ENCODE peak calls at places on chromosomes 11 and 22, in eight cellular contexts. Y is H1, T is prostate gland, S is adrenal gland, O is H54, W is uterus, N is heart left ventricle, Z is body of pancreas. V is an unnamed sample.

GRCh38 chr11:69511358-69512015 is 30.0 kb downstream of the LINC01488 start:
- DNase-seq in Y (no peak), T (no peak), S (no peak), O (no peak), W (no peak), N (no peak), Z (no peak), V (no peak)

GRCh38 chr11:94885133-94885532 is 88.2 kb downstream of the CWC15 start:
- DNase-seq in Y (no peak), T (no peak), S (no peak), O (no peak), W (no peak), N (no peak), Z (no peak), V (no peak)

GRCh38 chr11:18563090-18563730 is 25.3 kb downstream of the UEVLD start:
- DNase-seq in Y (no peak), T (no peak), S (no peak), O (no peak), W (no peak), N (no peak), Z (no peak), V (no peak)

GRCh38 chr22:28440517-28441366 is 238.9 kb downstream of the TTC28 start:
- DNase-seq in Y (no peak), T (no peak), S (no peak), O (no peak), W (no peak), N (no peak), Z (no peak), V (peak)

GRCh38 chr11:71193431-71193830 is 58.9 kb downstream of the SHANK2 start:
- DNase-seq in Y (no peak), T (no peak), S (no peak), O (no peak), W (no peak), N (no peak), Z (no peak), V (no peak)

GRCh38 chr22:26602127-26602526 is 12.2 kb upstream of the TPST2 start:
- DNase-seq in Y (no peak), T (no peak), S (no peak), O (no peak), W (no peak), N (no peak), Z (no peak), V (no peak)

GRCh38 chr22:28978158-28978557 is 83.5 kb downstream of the C22orf31 start:
- DNase-seq in Y (no peak), T (no peak), S (peak), O (peak), W (peak), N (peak), Z (peak), V (no peak)

GRCh38 chr11:122976734-122977454 is 4.7 kb downstream of the BSX start:
- DNase-seq in Y (no peak), T (no peak), S (no peak), O (no peak), W (no peak), N (no peak), Z (no peak), V (no peak)

GRCh38 chr11:13375798-13376197 is 87.2 kb downstream of the BTBD10 start:
- DNase-seq in Y (no peak), T (no peak), S (no peak), O (no peak), W (no peak), N (no peak), Z (no peak), V (no peak)

GRCh38 chr11:130872961-130873360 is 43.3 kb downstream of the SNX19 start:
- DNase-seq in Y (no peak), T (no peak), S (no peak), O (no peak), W (no peak), N (no peak), Z (no peak), V (no peak)

GRCh38 chr11:5658318-5658717 is 26.6 kb downstream of the TRIM5 start:
- DNase-seq in Y (no peak), T (no peak), S (no peak), O (no peak), W (no peak), N (no peak), Z (no peak), V (no peak)

GRCh38 chr11:35035894-35036408 is 103.0 kb upstream of the CD44 start:
- DNase-seq in Y (no peak), T (no peak), S (no peak), O (peak), W (no peak), N (no peak), Z (no peak), V (no peak)
- TF ChIP-seq POLR2A in Y (no peak), T (no peak), S (no peak), O (no peak), W (no peak), N (no peak), Z (no peak), V (no peak)

DNA sequence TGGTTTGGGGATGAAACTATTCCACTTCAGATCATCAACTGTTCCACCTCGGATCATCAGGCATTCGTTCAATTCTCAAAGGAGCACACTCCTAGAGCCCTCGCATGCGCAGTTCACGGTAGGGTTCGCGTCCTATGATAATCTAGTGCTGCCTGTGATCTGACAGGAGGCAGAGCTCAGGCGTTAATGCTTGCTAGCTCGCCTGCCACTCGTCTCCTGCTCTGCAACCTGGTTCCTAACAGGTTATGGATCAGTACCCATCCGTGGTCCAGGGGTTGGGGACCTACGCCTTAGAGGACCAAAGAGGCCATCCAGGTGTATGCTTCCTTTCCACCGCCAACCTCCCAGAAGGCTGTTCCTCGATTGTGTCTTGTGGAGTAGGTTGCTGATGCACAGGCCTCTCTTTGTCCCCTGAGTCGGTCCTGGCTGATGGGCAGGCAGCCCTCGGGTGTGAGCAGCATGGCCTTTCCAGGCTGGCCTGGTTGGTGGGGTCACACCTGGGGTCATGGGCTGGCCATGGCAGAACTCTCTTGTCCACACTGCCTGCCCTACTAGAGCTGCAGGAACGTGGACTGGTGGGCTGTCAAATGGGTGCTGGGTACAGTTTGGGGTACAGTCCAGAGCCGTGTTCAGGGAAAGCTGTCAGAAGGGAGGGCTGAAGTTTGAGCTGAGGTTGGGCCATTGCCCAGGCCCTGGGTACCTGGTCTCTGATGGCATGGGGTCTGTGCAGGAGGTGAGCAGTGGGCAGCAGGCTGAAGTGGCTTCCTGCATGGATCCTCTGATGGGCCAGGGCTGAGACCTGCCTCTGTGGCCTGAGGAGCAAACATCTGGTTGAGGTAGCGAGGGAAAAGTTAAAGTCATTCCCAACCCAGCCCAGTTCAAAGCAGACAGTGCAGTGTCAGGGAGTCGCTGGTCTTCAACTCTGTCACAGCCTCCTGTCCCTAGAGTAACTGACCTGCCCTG is 11.1 kb downstream of the PRDM11 start:
- DNase-seq in Y (no peak), T (no peak), S (peak), O (no peak), W (no peak), N (no peak), Z (no peak), V (no peak)
- TF ChIP-seq POLR2A in Y (no peak), T (no peak), S (no peak), O (no peak), W (no peak), N (no peak), Z (no peak), V (no peak)

GRCh38 chr11:64304316-64305072 is 830 bp upstream of the ESRRA start:
- DNase-seq in Y (peak), T (peak), S (peak), O (peak), W (peak), N (peak), Z (peak), V (peak)
- TF ChIP-seq POLR2A in Y (no peak), T (no peak), S (peak), O (no peak), W (no peak), N (no peak), Z (no peak), V (peak)

DNA sequence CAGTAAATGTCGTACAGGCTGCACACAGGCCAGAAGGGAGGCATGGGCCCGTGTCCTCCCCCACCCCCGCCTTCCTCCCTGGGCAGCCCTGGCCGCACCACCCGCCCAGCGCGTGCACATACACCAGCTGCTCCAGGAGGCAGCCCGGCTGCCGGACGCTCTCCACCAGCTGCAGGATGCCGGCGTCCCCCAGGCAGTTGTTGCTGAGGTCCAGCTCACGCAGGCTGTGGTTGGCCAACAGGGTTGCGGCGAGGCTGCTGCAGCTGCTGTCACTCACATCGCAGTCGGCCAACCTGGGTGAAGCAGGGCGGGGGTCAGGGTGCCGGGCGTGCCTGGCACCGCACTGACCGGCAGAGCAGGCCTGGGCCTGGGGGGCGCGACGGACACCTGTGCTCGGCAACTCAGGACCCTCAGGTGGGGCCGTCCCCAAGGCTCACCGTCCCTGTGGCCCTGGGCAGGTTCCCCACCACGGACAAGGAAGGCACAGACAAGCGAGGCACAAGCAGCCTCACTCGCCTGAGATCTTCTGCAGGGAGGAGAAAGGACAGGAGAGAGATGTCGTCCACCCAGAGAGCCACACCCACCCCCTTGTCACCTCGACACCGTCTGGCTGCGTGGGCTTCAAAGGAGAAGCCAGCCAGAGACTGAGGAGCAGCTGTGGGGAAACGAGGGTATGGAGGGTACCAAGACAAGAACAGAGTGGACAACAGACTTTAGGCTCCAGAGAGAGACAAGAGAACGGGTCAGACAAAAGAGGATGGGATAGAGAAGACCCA is 12.1 kb downstream of the RNH1 start:
- DNase-seq in Y (no peak), T (no peak), S (no peak), O (no peak), W (no peak), N (no peak), Z (no peak), V (no peak)
- TF ChIP-seq POLR2A in Y (no peak), T (no peak), S (no peak), O (no peak), W (no peak), N (no peak), Z (no peak), V (no peak)

DNA sequence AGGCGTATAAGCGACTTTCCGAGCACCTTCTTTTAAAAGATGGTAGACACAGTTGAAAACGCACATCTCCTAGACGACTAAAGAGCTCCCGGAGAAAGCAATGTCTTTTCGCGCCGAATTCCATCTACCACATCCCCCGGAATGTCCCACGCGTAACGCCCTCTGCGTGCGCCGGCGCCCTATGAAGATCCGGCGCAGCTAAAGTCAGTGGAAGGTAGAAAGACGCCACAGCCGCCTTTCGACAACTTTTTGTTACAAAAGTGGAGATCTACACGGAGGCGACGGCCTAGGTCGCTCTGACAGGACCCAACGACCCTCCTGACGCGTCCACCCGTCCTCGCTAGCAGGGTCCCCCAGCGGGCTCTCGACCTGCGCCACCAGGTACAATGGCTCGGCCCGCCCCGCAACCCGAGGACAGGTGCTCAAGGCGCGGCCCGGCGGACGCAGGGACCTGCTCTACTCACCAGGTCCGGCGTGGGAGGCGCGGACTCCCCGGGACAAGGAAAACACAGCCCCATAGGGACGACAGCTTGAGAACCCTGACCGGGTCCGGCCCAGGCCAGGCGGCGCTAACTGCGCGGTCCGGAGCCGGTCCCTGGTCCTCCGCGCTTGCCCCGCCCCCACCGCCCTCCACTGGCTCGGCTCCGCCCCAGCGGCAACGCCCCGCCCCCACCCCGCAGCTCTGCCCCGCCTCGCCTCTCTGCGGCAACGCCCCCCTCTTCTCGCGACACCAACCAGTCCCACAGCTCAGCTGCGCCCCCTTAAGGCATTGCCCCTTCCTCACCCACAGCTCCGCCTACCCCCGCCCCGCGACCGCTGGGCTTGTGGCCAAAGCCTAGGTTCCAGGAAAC is at the start of gene SVIP:
- DNase-seq in Y (peak), T (peak), S (peak), O (peak), W (peak), N (peak), Z (peak), V (peak)
- TF ChIP-seq POLR2A in Y (no peak), T (peak), S (peak), O (peak), W (peak), N (peak), Z (peak), V (peak)

GRCh38 chr11:61919841-61920631 is 2.7 kb upstream of the RAB3IL1 start:
- DNase-seq in Y (no peak), T (no peak), S (peak), O (no peak), W (no peak), N (no peak), Z (no peak), V (peak)

GRCh38 chr11:61919113-61919840 is 1.9 kb upstream of the RAB3IL1 start:
- DNase-seq in Y (no peak), T (no peak), S (peak), O (no peak), W (no peak), N (no peak), Z (no peak), V (peak)

GRCh38 chr11:61918251-61919112 is 1.1 kb upstream of the RAB3IL1 start:
- DNase-seq in Y (no peak), T (no peak), S (peak), O (no peak), W (peak), N (no peak), Z (no peak), V (no peak)

GRCh38 chr11:61917043-61917356 is 366 bp downstream of the RAB3IL1 start:
- DNase-seq in Y (no peak), T (no peak), S (no peak), O (no peak), W (no peak), N (no peak), Z (no peak), V (no peak)

DNA sequence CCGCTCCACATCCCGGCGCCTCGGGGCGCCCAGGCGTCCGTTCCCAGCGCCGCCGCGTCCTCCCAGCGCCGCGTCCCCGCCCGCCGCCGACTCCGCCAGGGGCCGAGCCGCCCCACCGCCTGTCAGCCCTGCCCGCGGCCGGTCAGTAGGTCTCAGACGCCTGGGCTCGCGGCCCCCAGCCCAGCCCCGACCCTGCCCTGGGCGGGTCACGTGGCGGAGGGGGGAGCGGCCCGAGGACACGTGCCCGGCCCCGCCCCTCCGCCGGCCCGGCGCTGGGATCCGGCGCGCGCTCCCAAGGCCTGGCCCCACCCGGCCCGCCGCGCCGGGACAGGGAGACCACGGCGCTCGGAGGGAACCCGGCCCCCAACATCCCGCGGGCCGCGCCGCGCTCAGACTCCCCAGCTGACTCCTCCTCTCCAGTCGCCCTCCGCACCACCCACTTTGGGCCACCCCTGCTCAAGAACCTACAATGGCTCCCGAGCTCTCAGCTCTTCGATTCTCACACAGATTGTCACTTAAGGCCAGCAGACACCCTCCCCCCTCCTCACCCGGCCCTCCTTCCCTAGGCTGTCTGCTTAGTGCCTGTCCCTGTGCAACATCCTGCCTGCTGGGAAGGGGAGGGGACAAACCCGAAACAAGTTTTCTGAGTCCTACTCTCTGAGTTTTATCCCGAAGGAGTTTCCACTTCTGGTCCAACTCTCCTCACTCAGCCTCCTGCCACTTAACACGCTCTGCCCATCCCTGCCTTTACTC is at the start of gene RAB3IL1:
- DNase-seq in Y (no peak), T (no peak), S (peak), O (peak), W (peak), N (peak), Z (peak), V (peak)
- TF ChIP-seq POLR2A in Y (no peak), T (no peak), S (peak), O (peak), W (peak), N (peak), Z (no peak), V (peak)

GRCh38 chr11:65569164-65569972 is 909 bp upstream of the ZNRD2 start:
- DNase-seq in Y (no peak), T (no peak), S (no peak), O (no peak), W (no peak), N (no peak), Z (no peak), V (no peak)
- TF ChIP-seq POLR2A in Y (no peak), T (no peak), S (no peak), O (peak), W (no peak), N (no peak), Z (no peak), V (no peak)

GRCh38 chr11:63974259-63975143 is at the start of gene COX8A:
- DNase-seq in Y (peak), T (peak), S (peak), O (peak), W (peak), N (peak), Z (peak), V (peak)
- TF ChIP-seq POLR2A in Y (peak), T (peak), S (peak), O (peak), W (peak), N (peak), Z (peak), V (peak)

GRCh38 chr22:37674951-37675929 is at the start of gene LGALS1:
- DNase-seq in Y (no peak), T (peak), S (peak), O (peak), W (peak), N (peak), Z (peak), V (peak)
- TF ChIP-seq POLR2A in Y (no peak), T (peak), S (peak), O (peak), W (peak), N (peak), Z (no peak), V (peak)